ENCODE peak calls at places on chromosomes 3 and 15, in eight cellular contexts. Y, R, A, F, G, S, D and P are unnamed samples.
A peak's percentile ranks its signal among the peaks of the same experiment; 100 is the strongest.

GRCh38 chr3:10480871-10481378 is 24.5 kb downstream of the ATP2B2 start:
- DNase-seq in Y (no peak), R (no peak), A (no peak), F (no peak), G (no peak), S (no peak), D (no peak), P (no peak)

GRCh38 chr15:45943255-45943654 is 308.4 kb downstream of the SQOR start:
- DNase-seq in Y (no peak), R (no peak), A (no peak), F (no peak), G (no peak), S (no peak), D (no peak), P (no peak)

GRCh38 chr15:45268135-45268534 is 16.1 kb downstream of the SLC28A2 start:
- DNase-seq in Y (no peak), R (no peak), A (peak; percentile 36), F (peak; percentile 20), G (no peak), S (no peak), D (no peak), P (no peak)

GRCh38 chr3:176651622-176652021 is 545.7 kb downstream of the TBL1XR1 start:
- DNase-seq in Y (no peak), R (no peak), A (no peak), F (no peak), G (no peak), S (no peak), D (no peak), P (no peak)

GRCh38 chr3:22923686-22924085 is 279.4 kb upstream of the UBE2E2 start:
- DNase-seq in Y (no peak), R (no peak), A (no peak), F (no peak), G (no peak), S (no peak), D (no peak), P (no peak)

GRCh38 chr3:159991591-159991990 is 3.0 kb downstream of the IL12A start:
- DNase-seq in Y (no peak), R (no peak), A (no peak), F (no peak), G (no peak), S (no peak), D (no peak), P (no peak)

GRCh38 chr15:40787344-40787841 is 17.6 kb downstream of the C15orf62 start:
- DNase-seq in Y (no peak), R (peak; percentile 87), A (peak; percentile 88), F (no peak), G (no peak), S (no peak), D (peak; percentile 49), P (no peak)

GRCh38 chr15:65249641-65250040 is 37.0 kb downstream of the PARP16 start:
- DNase-seq in Y (no peak), R (no peak), A (no peak), F (peak; percentile 50), G (no peak), S (no peak), D (no peak), P (no peak)

GRCh38 chr3:57983734-57984518 is 24.3 kb upstream of the FLNB start:
- DNase-seq in Y (peak; percentile 81), R (no peak), A (peak; percentile 19), F (peak; percentile 92), G (no peak), S (no peak), D (peak; percentile 90), P (peak; percentile 78)

GRCh38 chr15:85380860-85381535 is 595 bp downstream of the AKAP13 start:
- DNase-seq in Y (peak; percentile 70), R (no peak), A (peak; percentile 47), F (no peak), G (peak; percentile 10), S (peak; percentile 22), D (no peak), P (peak; percentile 82)

GRCh38 chr3:23923786-23924185 is 6.9 kb downstream of the RPL15 start:
- DNase-seq in Y (no peak), R (no peak), A (no peak), F (no peak), G (no peak), S (no peak), D (peak; percentile 83), P (no peak)

GRCh38 chr3:8767667-8768363 is 1.6 kb downstream of the OXTR start:
- DNase-seq in Y (no peak), R (peak; percentile 73), A (peak; percentile 36), F (peak; percentile 83), G (no peak), S (no peak), D (no peak), P (no peak)

GRCh38 chr15:69126054-69126469 is 34.4 kb upstream of the GLCE start:
- DNase-seq in Y (no peak), R (no peak), A (no peak), F (no peak), G (no peak), S (no peak), D (peak; percentile 83), P (no peak)

GRCh38 chr3:171257251-171258179 is 202.7 kb downstream of the TNIK start:
- DNase-seq in Y (no peak), R (no peak), A (no peak), F (peak; percentile 92), G (no peak), S (no peak), D (peak; percentile 74), P (no peak)

GRCh38 chr15:48096813-48097212 is 24.0 kb upstream of the SLC24A5 start:
- DNase-seq in Y (no peak), R (no peak), A (no peak), F (no peak), G (no peak), S (no peak), D (peak; percentile 92), P (no peak)

GRCh38 chr15:40819048-40819447 is 9.5 kb downstream of the PPP1R14D start:
- DNase-seq in Y (no peak), R (no peak), A (no peak), F (no peak), G (no peak), S (no peak), D (no peak), P (no peak)

GRCh38 chr15:81155375-81156218 is 21.5 kb downstream of the CFAP161 start:
- DNase-seq in Y (no peak), R (no peak), A (peak; percentile 31), F (peak; percentile 62), G (no peak), S (no peak), D (peak; percentile 39), P (peak; percentile 30)

GRCh38 chr3:156643729-156644389 is 30.5 kb upstream of the TIPARP start:
- DNase-seq in Y (no peak), R (no peak), A (no peak), F (peak; percentile 81), G (no peak), S (no peak), D (peak; percentile 60), P (no peak)

GRCh38 chr15:70609919-70610318 is 153.4 kb downstream of the UACA start:
- DNase-seq in Y (no peak), R (no peak), A (no peak), F (no peak), G (no peak), S (no peak), D (no peak), P (no peak)

GRCh38 chr3:151227438-151228290 is 24.6 kb upstream of the GPR171 start:
- DNase-seq in Y (peak; percentile 89), R (peak; percentile 69), A (peak; percentile 72), F (peak; percentile 85), G (peak; percentile 57), S (peak; percentile 61), D (peak; percentile 93), P (peak; percentile 66)

GRCh38 chr3:58568572-58569286 is 8.5 kb downstream of the FAM107A start:
- DNase-seq in Y (peak; percentile 92), R (no peak), A (peak; percentile 84), F (peak; percentile 65), G (peak; percentile 62), S (peak; percentile 46), D (peak; percentile 79), P (peak; percentile 72)

GRCh38 chr3:148736086-148736485 is 38.4 kb downstream of the AGTR1 start:
- DNase-seq in Y (no peak), R (no peak), A (no peak), F (no peak), G (no peak), S (no peak), D (no peak), P (no peak)

GRCh38 chr15:80866936-80867335 is 87.8 kb downstream of the CEMIP start:
- DNase-seq in Y (no peak), R (no peak), A (no peak), F (no peak), G (no peak), S (no peak), D (no peak), P (no peak)

GRCh38 chr3:189103208-189103607 is 68.6 kb upstream of the TPRG1 start:
- DNase-seq in Y (no peak), R (no peak), A (no peak), F (no peak), G (no peak), S (no peak), D (no peak), P (no peak)

GRCh38 chr3:39528844-39529243 is 61.4 kb downstream of the MOBP start:
- DNase-seq in Y (no peak), R (no peak), A (no peak), F (no peak), G (no peak), S (no peak), D (no peak), P (no peak)

GRCh38 chr3:81758275-81758674 is 3.2 kb downstream of the GBE1 start:
- DNase-seq in Y (no peak), R (no peak), A (no peak), F (no peak), G (no peak), S (no peak), D (peak; percentile 51), P (no peak)

GRCh38 chr15:92638291-92638708 is 17.3 kb downstream of the FAM174B start:
- DNase-seq in Y (no peak), R (peak; percentile 66), A (peak; percentile 72), F (peak; percentile 77), G (no peak), S (no peak), D (no peak), P (no peak)

GRCh38 chr3:157042226-157042625 is 117.7 kb downstream of the CCNL1 start:
- DNase-seq in Y (no peak), R (no peak), A (no peak), F (no peak), G (no peak), S (no peak), D (no peak), P (no peak)

GRCh38 chr3:103918336-103918735 is 1448.4 kb upstream of the ALCAM start:
- DNase-seq in Y (no peak), R (no peak), A (no peak), F (no peak), G (no peak), S (no peak), D (no peak), P (no peak)